ENCODE peak calls at places on chromosome 5, in seven cellular contexts. Z, P, X, Q, D, W and Y are unnamed samples. For H3K36me3, the result is how much of the 10 kb centered on the place peaks cover.

GRCh38 chr5:72187388-72188070 is 80.3 kb downstream of the MAP1B start:
- DNase-seq in Z (no peak), W (no peak), D (no peak), P (no peak), X (no peak), Q (no peak), Y (no peak)

GRCh38 chr5:496028-496427 is 28.2 kb downstream of the SLC9A3 start:
- DNase-seq in P (peak), D (no peak), X (no peak), Q (no peak), W (no peak), Z (no peak), Y (no peak)

GRCh38 chr5:74465724-74466123 is 174.8 kb downstream of the ENC1 start:
- DNase-seq in D (no peak), X (no peak), W (no peak), Z (no peak), P (no peak), Q (no peak), Y (no peak)

GRCh38 chr5:160477266-160477970 is 55.8 kb downstream of the PTTG1 start:
- DNase-seq in W (no peak), Q (no peak), P (no peak), D (no peak), Z (no peak), X (no peak), Y (no peak)

GRCh38 chr5:40813698-40814281 is 15.6 kb upstream of the PRKAA1 start:
- DNase-seq in P (peak), Q (no peak), X (no peak), Z (no peak), W (no peak), D (no peak), Y (no peak)

GRCh38 chr5:124512236-124512635 is 234.2 kb downstream of the ZNF608 start:
- DNase-seq in Q (no peak), P (no peak), W (peak), D (no peak), X (no peak), Z (peak), Y (no peak)

GRCh38 chr5:87755378-87755777 is 342.6 kb upstream of the CCNH start:
- DNase-seq in Q (no peak), W (no peak), X (no peak), Z (no peak), D (no peak), P (peak), Y (no peak)

GRCh38 chr5:88119535-88119934 is 149.1 kb downstream of the TMEM161B start:
- DNase-seq in P (no peak), Z (no peak), W (no peak), X (no peak), D (no peak), Q (no peak), Y (no peak)

GRCh38 chr5:56054651-56055050 is 59.9 kb upstream of the IL6ST start:
- DNase-seq in W (no peak), X (no peak), Z (peak), P (no peak), D (no peak), Q (no peak), Y (no peak)

GRCh38 chr5:8457187-8458037 is 588.5 kb downstream of the MTRR start:
- DNase-seq in X (peak), D (peak), Z (peak), Q (peak), W (peak), P (no peak), Y (peak)

GRCh38 chr5:13566903-13567339 is 377.6 kb downstream of the DNAH5 start:
- DNase-seq in P (no peak), X (no peak), Z (peak), D (peak), Q (peak), W (no peak), Y (peak)

GRCh38 chr5:146426853-146427618 is 20.1 kb upstream of the TCERG1 start:
- DNase-seq in D (no peak), Z (peak), W (no peak), Q (no peak), X (no peak), P (peak), Y (no peak)

GRCh38 chr5:149141957-149142851 is 911 bp downstream of the ABLIM3 start:
- DNase-seq in Z (peak), Q (no peak), P (peak), X (peak), D (no peak), W (peak), Y (no peak)

GRCh38 chr5:119250946-119251901 is 104.6 kb upstream of the TNFAIP8 start:
- DNase-seq in W (no peak), X (no peak), Z (peak), P (no peak), D (no peak), Q (no peak), Y (no peak)

GRCh38 chr5:56328753-56329560 is 95.8 kb upstream of the ANKRD55 start:
- DNase-seq in Q (no peak), D (peak), Z (peak), P (no peak), W (no peak), X (no peak), Y (no peak)

GRCh38 chr5:80249876-80250275 is 6.0 kb downstream of the SERINC5 start:
- DNase-seq in D (no peak), W (no peak), Q (no peak), P (peak), Z (no peak), X (no peak), Y (no peak)

GRCh38 chr5:68661237-68661636 is 432.6 kb upstream of the SLC30A5 start:
- DNase-seq in W (no peak), P (peak), Z (peak), Q (peak), D (no peak), X (peak), Y (no peak)

GRCh38 chr5:115033861-115034260 is 135.8 kb downstream of the TRIM36 start:
- DNase-seq in Z (no peak), P (peak), D (no peak), X (no peak), Q (no peak), W (no peak), Y (no peak)

GRCh38 chr5:87751801-87752200 is 339.1 kb upstream of the CCNH start:
- DNase-seq in X (no peak), W (no peak), Z (no peak), Q (no peak), P (no peak), D (no peak), Y (no peak)

GRCh38 chr5:24773241-24773640 is 128.5 kb upstream of the CDH10 start:
- DNase-seq in P (no peak), Z (no peak), Q (no peak), W (no peak), D (peak), X (no peak), Y (no peak)

GRCh38 chr5:167639213-167639612 is 652.2 kb upstream of the WWC1 start:
- DNase-seq in D (no peak), Q (no peak), X (no peak), Z (peak), P (no peak), W (no peak), Y (no peak)

GRCh38 chr5:39670391-39670790 is 245.6 kb upstream of the DAB2 start:
- DNase-seq in Q (no peak), D (no peak), Z (no peak), P (peak), W (no peak), X (no peak), Y (no peak)

GRCh38 chr5:39172593-39172992 is 46.8 kb downstream of the FYB1 start:
- DNase-seq in X (no peak), Z (no peak), Q (no peak), W (no peak), P (no peak), D (no peak), Y (no peak)

GRCh38 chr5:175464414-175465233 is 13.7 kb upstream of the SFXN1 start:
- DNase-seq in X (peak), P (peak), D (no peak), W (no peak), Z (peak), Q (peak), Y (no peak)

GRCh38 chr5:51618234-51618633 is 235.0 kb downstream of the ISL1 start:
- DNase-seq in Z (no peak), X (peak), D (no peak), Q (no peak), W (no peak), P (peak), Y (no peak)

GRCh38 chr5:102794677-102795331 is 39.7 kb downstream of the PAM start:
- DNase-seq in Q (no peak), P (no peak), W (no peak), Z (no peak), D (no peak), X (no peak), Y (no peak)

GRCh38 chr5:3324421-3325101 is 271.1 kb upstream of the IRX1 start:
- DNase-seq in Z (no peak), W (no peak), D (no peak), P (peak), Q (no peak), X (no peak), Y (no peak)

GRCh38 chr5:36610629-36611028 is 4.2 kb downstream of the SLC1A3 start:
- DNase-seq in P (no peak), Q (no peak), X (no peak), Z (no peak), D (no peak), W (no peak), Y (no peak)
- H3K4me3 ChIP-seq in P (no peak), Q (no peak), X (no peak), Z (no peak), D (no peak), W (no peak), Y (no peak)

GRCh38 chr5:180608572-180609310 is 17.4 kb upstream of the SCGB3A1 start:
- DNase-seq in W (no peak), X (no peak), P (no peak), Z (no peak), D (no peak), Q (no peak), Y (no peak)

GRCh38 chr5:180605554-180606214 is 14.4 kb upstream of the SCGB3A1 start:
- DNase-seq in W (no peak), Z (peak), D (no peak), Q (peak), P (peak), X (peak), Y (no peak)

GRCh38 chr5:180604271-180604670 is 13.0 kb upstream of the SCGB3A1 start:
- DNase-seq in Z (no peak), P (no peak), W (no peak), Q (no peak), D (no peak), X (no peak), Y (no peak)

GRCh38 chr5:180607861-180608571 is 16.7 kb upstream of the SCGB3A1 start:
- DNase-seq in X (peak), P (no peak), Q (no peak), Z (no peak), W (no peak), D (no peak), Y (no peak)

GRCh38 chr5:180606215-180606785 is 15.0 kb upstream of the SCGB3A1 start:
- DNase-seq in X (no peak), Q (no peak), W (no peak), P (no peak), D (no peak), Z (no peak), Y (no peak)
- TF ChIP-seq CTCF in X (no peak), Q (no peak), W (no peak), P (no peak), D (no peak), Z (no peak), Y (no peak)

GRCh38 chr5:112800901-112801300 is 60.2 kb upstream of the SRP19 start:
- DNase-seq in P (no peak), X (no peak), D (no peak), Q (no peak), Z (no peak), W (no peak), Y (no peak)

GRCh38 chr5:112794410-112794809 is 56.7 kb downstream of the APC start:
- DNase-seq in Q (no peak), W (no peak), P (no peak), X (no peak), Z (no peak), D (no peak), Y (no peak)

GRCh38 chr5:112795944-112796678 is 58.4 kb downstream of the APC start:
- DNase-seq in W (no peak), P (no peak), D (no peak), Q (no peak), Z (no peak), X (no peak), Y (no peak)

GRCh38 chr5:112795342-112795741 is 57.7 kb downstream of the APC start:
- DNase-seq in W (no peak), P (no peak), Z (no peak), X (no peak), D (no peak), Q (no peak), Y (no peak)

GRCh38 chr5:112799661-112800060 is 61.4 kb upstream of the SRP19 start:
- DNase-seq in W (no peak), Z (no peak), P (no peak), D (no peak), Q (no peak), X (no peak), Y (no peak)
- H3K36me3 ChIP-seq in W (under half), Z (under half), P (under half), D (under half), Q (under half), X (under half), Y (under half)

GRCh38 chr5:151685749-151686672 is 704 bp downstream of the SPARC start:
- DNase-seq in P (peak), D (no peak), Q (no peak), W (no peak), X (peak), Z (no peak), Y (no peak)

GRCh38 chr5:151683444-151683843 is 3.3 kb downstream of the SPARC start:
- DNase-seq in W (no peak), Z (no peak), D (no peak), P (no peak), X (no peak), Q (no peak), Y (no peak)

GRCh38 chr5:151682751-151683331 is 3.9 kb downstream of the SPARC start:
- DNase-seq in Z (peak), Q (no peak), P (no peak), X (no peak), W (no peak), D (no peak), Y (no peak)

GRCh38 chr5:151683936-151684586 is 2.7 kb downstream of the SPARC start:
- DNase-seq in Z (no peak), W (no peak), Q (no peak), X (no peak), P (no peak), D (no peak), Y (no peak)

GRCh38 chr5:151684690-151685361 is 1.9 kb downstream of the SPARC start:
- DNase-seq in Q (peak), D (peak), W (peak), P (peak), Z (peak), X (peak), Y (peak)
- H3K4me3 ChIP-seq in Q (peak), D (peak), W (peak), P (peak), Z (peak), X (no peak), Y (peak)

GRCh38 chr5:21807953-21808352 is 1045.2 kb downstream of the CDH12 start:
- DNase-seq in W (no peak), P (no peak), D (no peak), Q (no peak), X (no peak), Z (peak), Y (no peak)

GRCh38 chr5:21806943-21807342 is 1046.2 kb downstream of the CDH12 start:
- DNase-seq in Z (peak), D (no peak), P (no peak), X (no peak), Q (no peak), W (no peak), Y (peak)

GRCh38 chr5:21806271-21806670 is 1046.9 kb downstream of the CDH12 start:
- DNase-seq in Q (no peak), D (no peak), W (no peak), X (no peak), Z (no peak), P (no peak), Y (no peak)

GRCh38 chr5:21810737-21811316 is 1042.3 kb downstream of the CDH12 start:
- DNase-seq in P (peak), X (no peak), Z (peak), W (no peak), Q (no peak), D (no peak), Y (no peak)
- TF ChIP-seq CTCF in P (peak), X (no peak), Z (peak), W (no peak), Q (no peak), D (peak), Y (peak)

GRCh38 chr5:98789029-98789428 is 15.6 kb downstream of the RGMB start:
- DNase-seq in P (no peak), X (no peak), W (no peak), Q (no peak), Z (no peak), D (no peak), Y (no peak)
- H3K36me3 ChIP-seq in P (under half), X (under half), W (under half), Q (under half), Z (under half), D (under half), Y (under half)

DNA sequence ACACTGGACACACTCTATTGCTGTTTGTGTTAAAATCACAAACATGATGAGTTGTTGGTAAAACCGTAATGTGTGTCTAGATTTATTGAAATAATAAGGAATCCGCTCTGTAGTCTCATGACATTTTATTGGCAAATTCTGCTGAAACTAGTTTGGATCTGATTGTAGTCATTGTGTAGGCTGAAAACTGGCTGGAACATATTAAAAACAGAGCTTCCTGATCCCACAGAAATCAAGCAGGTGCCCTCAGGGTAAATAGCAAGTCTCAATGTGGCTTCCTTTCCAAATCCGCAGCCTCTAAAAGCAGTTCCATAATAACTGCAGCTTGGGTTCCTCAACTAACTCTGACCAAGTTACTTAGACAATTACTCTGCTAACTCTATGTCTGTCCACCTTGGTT is 427.5 kb upstream of the KIF2A start:
- DNase-seq in X (no peak), Q (no peak), W (no peak), P (no peak), Z (no peak), D (no peak), Y (no peak)
- H3K4me3 ChIP-seq in X (no peak), Q (no peak), W (no peak), P (no peak), Z (no peak), D (no peak), Y (no peak)